ENCODE peak calls at places on chromosomes 2 and 18, in four cellular contexts. W is GM12878, F is H1, T is HepG2. B is an unnamed sample. For H3K4me1, the result is how much of the 10 kb centered on the place peaks cover.

GRCh38 chr2:164599954-164600589 is 21.2 kb downstream of the GRB14 start:
- DNase-seq in W (no peak), F (peak), T (peak), B (peak)

GRCh38 chr2:144703852-144704324 is 184.0 kb upstream of the ZEB2 start:
- DNase-seq in W (no peak), F (no peak), T (no peak), B (no peak)

GRCh38 chr2:239800785-239801184 is 224.4 kb downstream of the NDUFA10 start:
- DNase-seq in W (no peak), F (no peak), T (no peak), B (no peak)

GRCh38 chr2:208179028-208179609 is 10.7 kb downstream of the C2orf80 start:
- DNase-seq in W (no peak), F (no peak), T (peak), B (no peak)

GRCh38 chr2:151853070-151853758 is 25.0 kb upstream of the ARL5A start:
- DNase-seq in W (no peak), F (no peak), T (peak), B (no peak)

GRCh38 chr2:221372156-221372870 is 199.8 kb downstream of the EPHA4 start:
- DNase-seq in W (no peak), F (peak), T (no peak), B (peak)

GRCh38 chr2:43294973-43295603 is 68.7 kb upstream of the ZFP36L2 start:
- DNase-seq in W (no peak), F (no peak), T (no peak), B (no peak)

GRCh38 chr2:14690926-14691325 is 58.4 kb downstream of the LRATD1 start:
- DNase-seq in W (no peak), F (no peak), T (no peak), B (no peak)

DNA sequence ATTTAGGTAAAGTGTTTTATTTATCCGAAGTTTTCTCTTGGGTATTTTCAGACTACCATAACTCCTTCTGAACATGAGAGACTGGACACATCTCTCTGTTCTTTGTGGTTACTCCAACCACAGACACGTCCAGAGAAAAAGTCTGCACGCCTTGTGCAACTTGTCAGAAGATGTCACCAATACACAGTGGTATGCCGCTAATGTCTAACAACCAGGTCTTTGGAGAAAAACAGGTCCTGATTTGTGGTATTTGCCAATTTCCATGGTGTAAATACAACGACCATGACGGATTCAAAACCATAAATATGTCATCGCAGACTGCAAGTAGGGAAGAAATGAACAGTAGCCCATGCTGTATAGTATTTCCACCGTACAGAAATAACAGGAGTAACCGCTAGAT is 620.6 kb upstream of the ID2 start:
- DNase-seq in W (no peak), F (no peak), T (peak), B (no peak)
- TF ChIP-seq SUZ12 in W (no peak), F (no peak), T (no peak), B (no peak)

DNA sequence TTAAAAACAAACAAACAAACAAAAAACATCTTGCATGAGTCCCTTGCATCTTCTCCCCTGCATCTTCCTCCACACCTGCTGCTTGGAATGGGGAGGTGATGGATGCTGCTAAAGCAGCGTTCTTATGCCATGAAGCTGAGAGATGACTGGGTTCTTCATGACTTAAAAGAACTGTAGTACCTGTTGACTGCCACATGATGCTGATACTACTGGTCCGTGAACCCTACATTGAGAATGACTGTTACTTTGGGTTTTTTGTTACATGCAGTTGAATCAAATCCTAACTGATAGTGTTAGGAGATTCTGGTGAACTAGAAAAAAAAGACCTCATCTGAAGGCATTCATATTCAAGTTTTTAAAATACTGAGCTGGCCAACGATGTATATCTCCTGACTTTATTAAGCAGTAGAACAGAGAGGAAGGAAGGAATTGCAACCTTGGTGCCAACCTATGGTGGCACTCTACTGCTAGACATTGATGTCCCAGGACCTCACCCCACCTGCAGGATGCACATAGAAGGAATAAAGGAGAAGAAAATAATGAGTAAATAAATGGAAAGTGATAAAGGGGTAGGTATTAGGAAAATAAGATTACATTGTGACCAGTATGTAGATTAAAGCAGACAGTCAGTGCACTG is 63.2 kb upstream of the SPAG16 start:
- DNase-seq in W (no peak), F (no peak), T (no peak), B (no peak)
- H3K4me1 ChIP-seq in W (under half), F (under half), T (under half), B (under half)

DNA sequence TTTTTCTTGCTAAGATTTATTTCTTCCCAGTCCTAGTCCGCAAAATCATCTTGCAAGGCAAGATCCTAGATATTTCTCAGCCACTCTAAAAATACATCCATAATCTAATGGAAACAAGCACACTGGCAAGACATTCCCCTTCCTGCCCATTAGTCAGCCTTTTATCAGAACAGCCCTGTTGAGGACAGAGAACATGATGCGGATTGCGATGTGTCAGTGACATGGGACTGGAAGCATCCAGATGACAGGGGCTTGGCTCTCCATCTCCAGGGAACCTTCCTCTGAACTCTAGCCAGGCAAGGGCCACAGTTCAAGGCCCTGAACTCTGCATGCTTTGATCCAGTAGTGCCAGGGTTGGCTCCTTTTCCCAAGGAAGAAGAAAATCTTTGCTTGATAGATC is 70.0 kb downstream of the VSNL1 start:
- DNase-seq in W (no peak), F (no peak), T (no peak), B (no peak)
- TF ChIP-seq YY1 in W (no peak), F (no peak), T (no peak), B (no peak)

GRCh38 chr2:232891621-232892071 is 21.6 kb downstream of the SNORC start:
- DNase-seq in W (no peak), F (no peak), T (no peak), B (no peak)

GRCh38 chr2:232889876-232890401 is 19.9 kb downstream of the SNORC start:
- DNase-seq in W (no peak), F (peak), T (no peak), B (no peak)

GRCh38 chr2:232888839-232889529 is 18.9 kb downstream of the SNORC start:
- DNase-seq in W (no peak), F (no peak), T (no peak), B (no peak)

GRCh38 chr2:232890896-232891601 is 21.0 kb downstream of the SNORC start:
- DNase-seq in W (no peak), F (peak), T (no peak), B (no peak)

GRCh38 chr2:232890536-232890895 is 20.5 kb downstream of the SNORC start:
- DNase-seq in W (no peak), F (no peak), T (no peak), B (no peak)
- TF ChIP-seq SUZ12 in W (no peak), F (no peak), T (no peak), B (no peak)

DNA sequence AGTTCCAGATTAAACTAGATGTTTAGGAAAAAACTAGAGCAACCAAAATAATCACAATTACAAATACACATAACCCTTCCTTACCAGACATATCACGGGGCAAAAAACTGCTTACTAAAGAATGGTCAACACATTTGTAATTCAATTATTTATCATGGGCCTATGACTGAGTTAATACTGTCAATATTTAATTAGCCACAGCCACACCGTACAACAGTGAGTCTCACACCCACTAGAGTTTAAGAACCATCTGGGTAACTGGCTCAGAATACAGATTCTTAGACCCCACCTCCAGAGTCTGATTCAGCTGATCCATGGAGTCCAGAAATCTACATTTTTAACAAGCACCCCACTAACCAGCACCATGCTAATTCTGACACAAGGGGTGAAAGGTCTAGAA is 14.8 kb downstream of the ATL2 start:
- DNase-seq in W (no peak), F (no peak), T (no peak), B (no peak)
- H3K4me1 ChIP-seq in W (under half), F (under half), T (under half), B (under half)

GRCh38 chr2:64019083-64019974 is at the start of gene VPS54:
- DNase-seq in W (no peak), F (peak), T (peak), B (peak)

GRCh38 chr2:64019975-64020281 is 700 bp upstream of the VPS54 start:
- DNase-seq in W (no peak), F (no peak), T (no peak), B (no peak)

GRCh38 chr2:64015898-64016297 is 3.3 kb downstream of the VPS54 start:
- DNase-seq in W (no peak), F (no peak), T (no peak), B (no peak)

GRCh38 chr2:64018715-64019082 is 529 bp downstream of the VPS54 start:
- DNase-seq in W (no peak), F (peak), T (no peak), B (peak)

DNA sequence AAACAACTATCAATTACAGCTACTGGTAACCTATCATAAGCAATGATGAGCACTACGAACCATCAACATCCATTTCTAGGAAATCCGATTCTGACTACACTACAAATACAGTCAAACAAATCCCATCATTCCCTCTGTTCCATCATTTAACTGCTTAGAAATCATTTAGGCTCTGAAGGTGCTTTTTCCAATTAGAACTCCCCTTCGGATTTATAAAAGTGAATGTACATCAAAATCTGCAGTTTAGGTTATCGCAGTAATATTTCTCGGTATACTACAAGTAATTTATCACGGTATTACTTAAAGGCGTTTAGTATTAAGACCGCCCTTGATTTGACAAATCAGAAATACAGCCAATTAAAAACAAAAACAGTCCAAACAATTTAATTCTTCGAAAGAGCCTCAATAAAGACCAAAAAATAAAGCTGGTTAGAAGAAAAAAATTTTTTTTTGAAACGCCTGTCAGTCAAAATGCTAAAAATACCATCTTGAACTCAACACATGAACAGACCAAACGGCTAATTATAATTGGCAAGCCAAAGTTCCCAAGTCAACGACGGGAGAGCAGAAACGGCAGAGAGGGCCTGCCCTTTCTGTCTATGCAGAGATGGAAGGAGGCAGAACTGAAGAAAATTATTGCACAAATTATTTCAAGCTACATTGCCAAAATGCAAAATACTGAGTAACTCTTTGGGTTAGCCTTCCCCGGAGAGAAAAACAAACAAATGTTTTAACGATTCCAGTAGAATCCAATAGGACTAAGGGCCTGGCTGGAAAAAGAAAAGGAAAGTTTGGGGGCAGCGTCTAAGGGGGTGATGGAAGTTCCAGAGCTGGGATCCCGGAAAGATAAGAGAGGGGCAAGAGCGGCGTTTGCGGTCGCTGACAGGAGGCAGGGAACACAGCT is 1.2 kb downstream of the VPS54 start:
- DNase-seq in W (no peak), F (no peak), T (no peak), B (no peak)
- TF ChIP-seq YY1 in W (no peak), F (no peak), T (no peak), B (no peak)

GRCh38 chr18:22701326-22701725 is 231.8 kb upstream of the RBBP8 start:
- DNase-seq in W (no peak), F (no peak), T (no peak), B (no peak)
- TF ChIP-seq SUZ12 in W (no peak), F (no peak), T (no peak), B (no peak)

DNA sequence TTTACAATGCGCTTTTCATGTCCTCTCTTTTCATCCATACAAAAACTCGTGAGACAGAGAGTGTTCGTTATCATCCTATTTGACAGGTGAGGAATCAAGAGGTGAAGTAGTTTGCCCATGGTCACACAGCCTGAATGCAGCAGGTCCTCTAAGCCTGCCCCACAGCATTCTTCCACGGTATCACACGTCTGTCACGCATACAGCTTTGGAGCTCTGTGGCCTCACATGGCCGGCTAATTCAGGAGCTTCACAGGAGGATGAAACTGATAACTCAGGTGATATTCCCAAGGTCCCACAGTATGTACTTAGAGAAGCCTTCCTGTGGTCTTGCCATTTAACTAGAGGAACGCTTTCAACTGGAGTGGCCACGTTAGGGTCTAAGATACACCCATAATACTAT is 59.0 kb downstream of the MYO5B start:
- DNase-seq in W (no peak), F (no peak), T (no peak), B (no peak)
- H3K4me1 ChIP-seq in W (under half), F (under half), T (under half), B (under half)

GRCh38 chr2:123596649-123597048 is 428.4 kb upstream of the CNTNAP5 start:
- DNase-seq in W (no peak), F (no peak), T (no peak), B (no peak)
- TF ChIP-seq YY1 in W (no peak), F (no peak), T (no peak), B (no peak)

B was measured in NT2/D1.